ENCODE peak calls at places on chromosomes 3 and 15, in six cellular contexts. W is endodermal cell, I is H9, N is lower lobe of right lung, D is left ventricle myocardium inferior, F is ovary. R is an unnamed sample. For H3K4me1, the result is how much of the 10 kb centered on the place peaks cover.

GRCh38 chr15:43851251-43851650 is 24.4 kb downstream of the WDR76 start:
- DNase-seq in I (no peak), W (no peak), F (no peak), N (no peak), D (no peak), R (no peak)

GRCh38 chr3:113736548-113737089 is 9.4 kb downstream of the NAA50 start:
- DNase-seq in N (no peak), D (no peak), I (no peak), W (peak), F (peak), R (no peak)

GRCh38 chr3:182212479-182213076 is 500.9 kb downstream of the SOX2 start:
- DNase-seq in W (peak), D (peak), F (no peak), N (no peak), I (peak), R (no peak)

GRCh38 chr3:112117826-112118571 is 15.0 kb downstream of the GCSAM start:
- DNase-seq in W (peak), F (no peak), I (peak), D (no peak), N (peak), R (peak)

GRCh38 chr15:78455749-78456148 is 17.7 kb downstream of the IREB2 start:
- DNase-seq in W (no peak), I (no peak), F (no peak), D (no peak), N (no peak), R (no peak)

GRCh38 chr3:44511238-44511567 is 33.7 kb upstream of the ZNF445 start:
- DNase-seq in F (no peak), D (no peak), I (no peak), W (no peak), N (no peak), R (no peak)

GRCh38 chr3:161567962-161568361 is 71.4 kb downstream of the OTOL1 start:
- DNase-seq in W (no peak), I (no peak), F (no peak), D (no peak), N (no peak), R (no peak)

GRCh38 chr15:28017423-28017924 is 81.6 kb downstream of the OCA2 start:
- DNase-seq in W (no peak), D (no peak), F (no peak), I (no peak), N (no peak), R (peak)

GRCh38 chr3:38574411-38575278 is 74.8 kb downstream of the SCN5A start:
- DNase-seq in D (no peak), I (peak), W (peak), F (no peak), N (peak), R (no peak)

GRCh38 chr3:5692446-5692845 is 504.9 kb downstream of the EDEM1 start:
- DNase-seq in W (peak), D (no peak), I (peak), N (no peak), F (no peak), R (no peak)

GRCh38 chr3:191627064-191627463 is 166.1 kb downstream of the PYDC2 start:
- DNase-seq in I (no peak), F (no peak), W (no peak), N (no peak), D (no peak), R (no peak)

GRCh38 chr15:60392601-60392985 is 5.2 kb downstream of the ANXA2 start:
- DNase-seq in D (no peak), N (no peak), F (no peak), I (no peak), W (peak), R (no peak)
- H3K4me1 ChIP-seq in D (half or more), N (half or more), F (under half), I (under half), W (under half), R (under half)

GRCh38 chr3:194661946-194662345 is 10.0 kb downstream of the LSG1 start:
- DNase-seq in F (no peak), I (no peak), N (no peak), D (no peak), W (no peak), R (no peak)
- H3K4me1 ChIP-seq in F (under half), I (under half), N (under half), D (under half), W (under half), R (under half)

GRCh38 chr3:183698760-183699159 is 1.2 kb downstream of the YEATS2 start:
- DNase-seq in N (no peak), I (no peak), F (no peak), D (no peak), W (no peak), R (no peak)
- H3K4me1 ChIP-seq in N (under half), I (under half), F (under half), D (under half), W (under half), R (under half)

GRCh38 chr15:74421302-74422245 is 12.2 kb downstream of the SEMA7A start:
- DNase-seq in F (no peak), D (no peak), I (no peak), N (no peak), W (no peak), R (no peak)

GRCh38 chr15:74422723-74423442 is 10.9 kb downstream of the SEMA7A start:
- DNase-seq in F (no peak), W (peak), D (no peak), N (peak), I (peak), R (peak)

GRCh38 chr15:74420193-74420905 is 13.4 kb downstream of the SEMA7A start:
- DNase-seq in N (no peak), W (no peak), D (peak), F (no peak), I (no peak), R (no peak)

GRCh38 chr15:74423443-74424257 is 10.1 kb downstream of the SEMA7A start:
- DNase-seq in D (no peak), W (no peak), F (no peak), N (no peak), I (no peak), R (peak)

GRCh38 chr15:74422370-74422722 is 11.4 kb downstream of the SEMA7A start:
- DNase-seq in D (no peak), I (no peak), F (no peak), N (no peak), W (no peak), R (no peak)
- H3K4me1 ChIP-seq in D (under half), I (under half), F (under half), N (under half), W (under half), R (under half)

GRCh38 chr3:108845709-108846293 is 23.2 kb downstream of the TRAT1 start:
- DNase-seq in I (no peak), F (no peak), D (no peak), N (no peak), W (no peak), R (no peak)
- H3K4me1 ChIP-seq in I (under half), F (under half), D (under half), N (under half), W (under half), R (under half)

GRCh38 chr15:92633001-92633400 is 22.6 kb downstream of the FAM174B start:
- DNase-seq in N (no peak), D (no peak), W (no peak), F (no peak), I (peak), R (no peak)
- H3K4me1 ChIP-seq in N (under half), D (under half), W (under half), F (under half), I (under half), R (under half)

GRCh38 chr3:121894191-121894990 is at the start of gene SLC15A2:
- DNase-seq in W (peak), D (no peak), I (peak), N (peak), F (no peak), R (peak)

GRCh38 chr3:121895121-121895520 is 920 bp downstream of the SLC15A2 start:
- DNase-seq in W (no peak), N (no peak), F (no peak), D (no peak), I (no peak), R (no peak)

GRCh38 chr3:121896823-121897222 is 2.6 kb downstream of the SLC15A2 start:
- DNase-seq in N (no peak), D (no peak), I (no peak), W (no peak), F (no peak), R (no peak)

GRCh38 chr3:121897296-121897695 is 3.1 kb downstream of the SLC15A2 start:
- DNase-seq in W (no peak), D (no peak), I (no peak), F (no peak), N (no peak), R (no peak)
- H3K4me1 ChIP-seq in W (under half), D (under half), I (under half), F (under half), N (under half), R (under half)

DNA sequence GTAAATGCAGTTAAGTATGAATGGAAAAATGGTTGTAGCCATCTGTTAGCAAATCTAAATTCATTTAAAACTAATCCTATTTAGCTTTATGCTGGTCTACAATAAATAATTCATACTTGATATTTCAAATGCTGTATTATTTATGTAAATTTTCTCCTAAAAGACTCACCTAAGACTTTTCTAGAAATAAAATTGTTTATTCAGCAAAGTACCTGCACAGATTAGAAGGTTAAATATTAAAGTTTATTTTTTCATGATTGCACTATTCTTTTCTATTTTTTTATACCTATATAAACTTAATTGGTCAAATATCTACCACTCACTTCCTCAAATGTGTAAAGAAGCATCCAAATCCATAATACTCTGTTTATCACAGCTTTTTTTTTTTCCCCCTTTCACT is 45.2 kb downstream of the MBNL1 start:
- DNase-seq in N (no peak), W (no peak), I (no peak), F (no peak), D (no peak), R (no peak)
- H3K4me1 ChIP-seq in N (half or more), W (under half), I (under half), F (under half), D (half or more), R (under half)

DNA sequence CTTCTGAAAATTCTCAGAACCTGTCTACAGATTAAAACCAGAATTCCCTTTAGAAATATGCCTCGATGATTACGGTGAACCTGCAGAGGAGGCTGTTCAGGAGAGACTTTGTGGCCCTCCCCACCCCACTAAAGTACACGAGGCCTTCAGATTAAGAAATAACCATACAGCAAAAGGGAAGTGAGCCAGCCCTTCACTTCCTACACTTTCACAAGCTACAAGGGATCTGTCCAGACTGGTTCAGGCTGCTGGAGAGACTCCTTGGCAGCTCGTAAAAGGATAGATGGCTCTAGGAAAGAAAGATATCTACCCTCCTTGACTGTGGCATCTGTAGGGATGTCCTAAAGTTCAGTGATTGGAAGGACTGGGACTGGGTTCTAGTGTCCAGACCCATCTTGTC is 102.6 kb downstream of the ALDH1A2 start:
- DNase-seq in I (no peak), N (no peak), F (no peak), W (no peak), D (no peak), R (no peak)
- H3K4me1 ChIP-seq in I (under half), N (under half), F (under half), W (under half), D (under half), R (under half)